ENCODE peak calls at places on chromosomes 12 and 14, in eight cellular contexts. M, O, J, E, C, D, V and G are unnamed samples.

GRCh38 chr14:24298892-24299254 is 707 bp downstream of the DHRS1 start:
- DNase-seq in D (no peak), J (peak), E (no peak), V (peak), C (no peak), M (peak), O (no peak), G (no peak)

GRCh38 chr12:102481705-102482104 is 1.3 kb upstream of the IGF1 start:
- DNase-seq in E (no peak), D (no peak), V (no peak), J (no peak), M (no peak), O (no peak), C (no peak), G (no peak)

GRCh38 chr12:45674583-45674982 is 54.9 kb upstream of the ARID2 start:
- DNase-seq in D (no peak), M (peak), O (no peak), V (peak), J (peak), C (no peak), E (no peak), G (no peak)

GRCh38 chr14:23445773-23446172 is 10.3 kb upstream of the MYH7 start:
- DNase-seq in C (no peak), J (no peak), O (no peak), V (no peak), M (no peak), E (no peak), D (no peak), G (no peak)

GRCh38 chr12:94879542-94879941 is 124.0 kb downstream of the NDUFA12 start:
- DNase-seq in J (no peak), V (peak), C (no peak), M (peak), E (no peak), D (no peak), O (no peak), G (peak)

GRCh38 chr12:76878045-76878898 is 547 bp downstream of the CSRP2 start:
- DNase-seq in E (no peak), C (no peak), V (peak), J (peak), D (no peak), O (no peak), M (no peak), G (peak)

GRCh38 chr12:104719700-104720345 is 238.3 kb downstream of the SLC41A2 start:
- DNase-seq in E (no peak), O (no peak), J (no peak), M (no peak), V (no peak), C (no peak), D (no peak), G (no peak)

GRCh38 chr14:53692451-53693330 is 263.9 kb downstream of the BMP4 start:
- DNase-seq in J (no peak), V (no peak), M (no peak), E (no peak), D (no peak), O (no peak), C (no peak), G (no peak)

GRCh38 chr12:54261817-54262402 is 18.0 kb downstream of the CBX5 start:
- DNase-seq in O (no peak), D (no peak), V (no peak), C (no peak), E (no peak), J (no peak), M (no peak), G (no peak)

GRCh38 chr12:8088574-8088973 is 6.5 kb downstream of the NECAP1 start:
- DNase-seq in M (no peak), V (no peak), J (no peak), D (no peak), C (no peak), O (peak), E (no peak), G (no peak)

GRCh38 chr14:21300892-21301291 is 21.0 kb downstream of the RPGRIP1 start:
- DNase-seq in M (no peak), D (no peak), V (no peak), J (no peak), O (peak), C (no peak), E (no peak), G (peak)

GRCh38 chr12:27412047-27412446 is 34.5 kb upstream of the SMCO2 start:
- DNase-seq in O (no peak), D (no peak), M (no peak), V (no peak), E (no peak), C (no peak), J (no peak), G (no peak)

GRCh38 chr14:24897793-24898192 is 152.2 kb downstream of the STXBP6 start:
- DNase-seq in V (no peak), E (no peak), J (no peak), C (no peak), M (no peak), D (no peak), O (no peak), G (no peak)

GRCh38 chr12:14998941-14999340 is 26.1 kb downstream of the PDE6H start:
- DNase-seq in V (no peak), C (no peak), E (no peak), M (no peak), D (no peak), J (no peak), O (no peak), G (no peak)

GRCh38 chr12:59736786-59737185 is 141.0 kb downstream of the SLC16A7 start:
- DNase-seq in D (no peak), J (peak), O (no peak), E (no peak), V (peak), M (peak), C (no peak), G (peak)

GRCh38 chr14:104972301-104973211 is 5.6 kb downstream of the AHNAK2 start:
- DNase-seq in V (no peak), D (no peak), J (peak), O (no peak), C (no peak), M (peak), E (no peak), G (no peak)

GRCh38 chr14:68219407-68219806 is 399.8 kb downstream of the RAD51B start:
- DNase-seq in J (no peak), E (no peak), O (no peak), M (no peak), D (no peak), V (no peak), C (no peak), G (no peak)

GRCh38 chr14:99250636-99251208 is 21.3 kb downstream of the BCL11B start:
- DNase-seq in D (no peak), C (no peak), J (no peak), E (no peak), V (no peak), O (no peak), M (no peak), G (no peak)

GRCh38 chr14:56416213-56416612 is 163.4 kb upstream of the TMEM260 start:
- DNase-seq in J (no peak), D (no peak), M (no peak), V (no peak), O (no peak), C (no peak), E (no peak), G (no peak)

GRCh38 chr12:47207005-47207717 is 127.4 kb upstream of the AMIGO2 start:
- DNase-seq in D (no peak), E (no peak), C (no peak), J (no peak), V (peak), M (no peak), O (no peak), G (no peak)

GRCh38 chr14:71525663-71526246 is 406.5 kb upstream of the RGS6 start:
- DNase-seq in E (no peak), J (no peak), V (no peak), O (no peak), M (peak), D (no peak), C (no peak), G (no peak)

GRCh38 chr14:52801014-52801708 is 9.8 kb upstream of the GNPNAT1 start:
- DNase-seq in D (no peak), V (peak), C (no peak), E (no peak), J (peak), M (peak), O (no peak), G (no peak)

GRCh38 chr12:59408431-59408830 is 187.4 kb upstream of the SLC16A7 start:
- DNase-seq in E (no peak), J (no peak), O (no peak), V (no peak), D (no peak), M (peak), C (no peak), G (no peak)